ENCODE peak calls at places on chromosomes 11 and 22, in seven cellular contexts. A is LHCN-M2; D is GM23248; C is activated CD4-positive, CD25-positive, alpha-beta regulatory T cell; T is CD4-positive, alpha-beta T cell; M is RKO; Q is NCI-H460. L is an unnamed sample.

GRCh38 chr11:17933710-17934109 is 79.1 kb downstream of the SERGEF start:
- DNase-seq in M (no peak), D (no peak), C (no peak), Q (no peak), A (no peak), T (no peak), L (no peak)

GRCh38 chr11:66957971-66958231 is 282 bp downstream of the PC start:
- DNase-seq in Q (no peak), A (no peak), M (no peak), D (no peak), T (no peak), C (no peak), L (no peak)

GRCh38 chr11:94815705-94816344 is 47.7 kb downstream of the AMOTL1 start:
- DNase-seq in Q (no peak), D (no peak), C (no peak), M (peak), A (peak), T (no peak), L (no peak)

GRCh38 chr11:11709447-11710239 is 87.8 kb upstream of the GALNT18 start:
- DNase-seq in C (no peak), Q (no peak), T (no peak), D (no peak), A (no peak), M (no peak), L (no peak)

GRCh38 chr11:129055196-129055595 is 112.5 kb upstream of the TP53AIP1 start:
- DNase-seq in A (no peak), D (no peak), Q (no peak), T (no peak), C (no peak), M (no peak), L (no peak)

GRCh38 chr11:84899134-84899533 is 728.0 kb downstream of the DLG2 start:
- DNase-seq in Q (no peak), A (no peak), T (no peak), M (no peak), C (no peak), D (peak), L (no peak)

GRCh38 chr11:55503449-55503848 is 50.8 kb upstream of the OR4C15 start:
- DNase-seq in Q (no peak), C (no peak), M (no peak), D (no peak), T (no peak), A (no peak), L (no peak)

GRCh38 chr22:26322179-26322905 is 106.7 kb upstream of the ASPHD2 start:
- DNase-seq in A (peak), M (peak), D (peak), C (no peak), Q (no peak), T (no peak), L (peak)

GRCh38 chr11:105144887-105145286 is 5.3 kb upstream of the CARD18 start:
- DNase-seq in C (no peak), D (peak), Q (peak), A (peak), M (peak), T (no peak), L (peak)

GRCh38 chr22:29689872-29690213 is 30.0 kb upstream of the CABP7 start:
- DNase-seq in D (peak), T (no peak), C (no peak), M (no peak), A (peak), Q (peak), L (no peak)

GRCh38 chr11:43261775-43262174 is 50.0 kb upstream of the API5 start:
- DNase-seq in Q (no peak), C (no peak), A (no peak), T (no peak), D (no peak), M (no peak), L (no peak)

GRCh38 chr11:124887667-124888013 is 10.0 kb downstream of the ROBO4 start:
- DNase-seq in T (no peak), A (no peak), C (no peak), Q (no peak), D (no peak), M (no peak), L (no peak)

GRCh38 chr22:28702891-28703290 is 23.3 kb upstream of the TTC28 start:
- DNase-seq in M (no peak), D (no peak), C (no peak), A (no peak), Q (no peak), T (no peak), L (no peak)

GRCh38 chr11:65436412-65437032 is 13.9 kb downstream of the NEAT1 start:
- DNase-seq in A (no peak), C (no peak), M (no peak), T (no peak), Q (no peak), D (peak), L (no peak)

GRCh38 chr11:65036931-65037330 is 4.1 kb upstream of the SAC3D1 start:
- DNase-seq in D (no peak), T (no peak), M (no peak), C (no peak), A (no peak), Q (no peak), L (no peak)

GRCh38 chr11:111183706-111184105 is 61.8 kb upstream of the POU2AF2 start:
- DNase-seq in T (no peak), C (no peak), Q (no peak), A (no peak), M (no peak), D (peak), L (peak)

GRCh38 chr22:46008836-46009596 is 32.1 kb upstream of the WNT7B start:
- DNase-seq in M (peak), D (no peak), C (no peak), T (no peak), A (peak), Q (no peak), L (peak)

L was measured in HT1080.